ENCODE peak calls at places on chromosomes 7 and 10, in ten cellular contexts. One of them, this sample, is unnamed.

GRCh38 chr7:41891967-41892755 is 189.3 kb upstream of the INHBA start:
- DNase-seq in OCI-LY7: peak; percentile 1
- DNase-seq in stimulated activated CD8-positive, alpha-beta memory T cell treated with anti-CD3 and anti-CD28 coated beads, Interleukin-4, amount 100 ng/mL, for 24 hours: no peak
- DNase-seq in activated gamma-delta T cell: no peak
- DNase-seq in DMS153: no peak
- DNase-seq in heart right ventricle: peak; percentile 24
- DNase-seq in GM13976: no peak
- DNase-seq in Calu3: no peak
- DNase-seq in aorta: peak; percentile 34
- DNase-seq in SJSA1: no peak
- DNase-seq in this sample: no peak

GRCh38 chr10:114584419-114584818 is 73.7 kb downstream of the ABLIM1 start:
- DNase-seq in OCI-LY7: no peak
- DNase-seq in stimulated activated CD8-positive, alpha-beta memory T cell treated with anti-CD3 and anti-CD28 coated beads, Interleukin-4, amount 100 ng/mL, for 24 hours: no peak
- DNase-seq in activated gamma-delta T cell: no peak
- DNase-seq in DMS153: no peak
- DNase-seq in heart right ventricle: no peak
- DNase-seq in GM13976: no peak
- DNase-seq in Calu3: no peak
- DNase-seq in aorta: no peak
- DNase-seq in SJSA1: no peak
- DNase-seq in this sample: no peak

GRCh38 chr10:43046288-43046991 is 30.4 kb upstream of the RET start:
- DNase-seq in OCI-LY7: no peak
- DNase-seq in stimulated activated CD8-positive, alpha-beta memory T cell treated with anti-CD3 and anti-CD28 coated beads, Interleukin-4, amount 100 ng/mL, for 24 hours: no peak
- DNase-seq in activated gamma-delta T cell: no peak
- DNase-seq in DMS153: no peak
- DNase-seq in heart right ventricle: no peak
- DNase-seq in GM13976: no peak
- DNase-seq in Calu3: no peak
- DNase-seq in aorta: peak; percentile 12
- DNase-seq in SJSA1: no peak
- DNase-seq in this sample: peak; percentile 47

GRCh38 chr7:69714886-69715571 is 116.8 kb downstream of the AUTS2 start:
- DNase-seq in OCI-LY7: no peak
- DNase-seq in stimulated activated CD8-positive, alpha-beta memory T cell treated with anti-CD3 and anti-CD28 coated beads, Interleukin-4, amount 100 ng/mL, for 24 hours: no peak
- DNase-seq in activated gamma-delta T cell: no peak
- DNase-seq in DMS153: no peak
- DNase-seq in heart right ventricle: no peak
- DNase-seq in GM13976: no peak
- DNase-seq in Calu3: no peak
- DNase-seq in aorta: no peak
- DNase-seq in SJSA1: no peak
- DNase-seq in this sample: no peak

GRCh38 chr10:96505150-96506136 is 8.3 kb downstream of the TLL2 start:
- DNase-seq in OCI-LY7: no peak
- DNase-seq in stimulated activated CD8-positive, alpha-beta memory T cell treated with anti-CD3 and anti-CD28 coated beads, Interleukin-4, amount 100 ng/mL, for 24 hours: no peak
- DNase-seq in activated gamma-delta T cell: no peak
- DNase-seq in DMS153: no peak
- DNase-seq in heart right ventricle: no peak
- DNase-seq in GM13976: no peak
- DNase-seq in Calu3: no peak
- DNase-seq in aorta: no peak
- DNase-seq in SJSA1: no peak
- DNase-seq in this sample: no peak

GRCh38 chr7:156460861-156461632 is 179.5 kb upstream of the RNF32 start:
- DNase-seq in OCI-LY7: no peak
- DNase-seq in stimulated activated CD8-positive, alpha-beta memory T cell treated with anti-CD3 and anti-CD28 coated beads, Interleukin-4, amount 100 ng/mL, for 24 hours: no peak
- DNase-seq in activated gamma-delta T cell: no peak
- DNase-seq in DMS153: no peak
- DNase-seq in heart right ventricle: no peak
- DNase-seq in GM13976: no peak
- DNase-seq in Calu3: no peak
- DNase-seq in aorta: no peak
- DNase-seq in SJSA1: no peak
- DNase-seq in this sample: no peak

GRCh38 chr10:101485681-101486554 is 102.1 kb downstream of the POLL start:
- DNase-seq in OCI-LY7: no peak
- DNase-seq in stimulated activated CD8-positive, alpha-beta memory T cell treated with anti-CD3 and anti-CD28 coated beads, Interleukin-4, amount 100 ng/mL, for 24 hours: no peak
- DNase-seq in activated gamma-delta T cell: no peak
- DNase-seq in DMS153: peak; percentile 26
- DNase-seq in heart right ventricle: no peak
- DNase-seq in GM13976: no peak
- DNase-seq in Calu3: no peak
- DNase-seq in aorta: no peak
- DNase-seq in SJSA1: no peak
- DNase-seq in this sample: peak; percentile 73

GRCh38 chr10:11882646-11883375 is 59.7 kb downstream of the PROSER2 start:
- DNase-seq in OCI-LY7: no peak
- DNase-seq in stimulated activated CD8-positive, alpha-beta memory T cell treated with anti-CD3 and anti-CD28 coated beads, Interleukin-4, amount 100 ng/mL, for 24 hours: no peak
- DNase-seq in activated gamma-delta T cell: no peak
- DNase-seq in DMS153: no peak
- DNase-seq in heart right ventricle: no peak
- DNase-seq in GM13976: no peak
- DNase-seq in Calu3: no peak
- DNase-seq in aorta: peak; percentile 32
- DNase-seq in SJSA1: no peak
- DNase-seq in this sample: peak; percentile 4

GRCh38 chr10:43817368-43817767 is 168.7 kb upstream of the ZNF32 start:
- DNase-seq in OCI-LY7: no peak
- DNase-seq in stimulated activated CD8-positive, alpha-beta memory T cell treated with anti-CD3 and anti-CD28 coated beads, Interleukin-4, amount 100 ng/mL, for 24 hours: no peak
- DNase-seq in activated gamma-delta T cell: no peak
- DNase-seq in DMS153: no peak
- DNase-seq in heart right ventricle: no peak
- DNase-seq in GM13976: no peak
- DNase-seq in Calu3: no peak
- DNase-seq in aorta: no peak
- DNase-seq in SJSA1: no peak
- DNase-seq in this sample: no peak

GRCh38 chr10:33252794-33253203 is 81.7 kb downstream of the NRP1 start:
- DNase-seq in OCI-LY7: no peak
- DNase-seq in stimulated activated CD8-positive, alpha-beta memory T cell treated with anti-CD3 and anti-CD28 coated beads, Interleukin-4, amount 100 ng/mL, for 24 hours: no peak
- DNase-seq in activated gamma-delta T cell: no peak
- DNase-seq in DMS153: no peak
- DNase-seq in heart right ventricle: no peak
- DNase-seq in GM13976: no peak
- DNase-seq in Calu3: no peak
- DNase-seq in aorta: no peak
- DNase-seq in SJSA1: no peak
- DNase-seq in this sample: no peak

GRCh38 chr10:18216482-18216881 is 76.3 kb downstream of the CACNB2 start:
- DNase-seq in OCI-LY7: no peak
- DNase-seq in stimulated activated CD8-positive, alpha-beta memory T cell treated with anti-CD3 and anti-CD28 coated beads, Interleukin-4, amount 100 ng/mL, for 24 hours: no peak
- DNase-seq in activated gamma-delta T cell: no peak
- DNase-seq in DMS153: no peak
- DNase-seq in heart right ventricle: no peak
- DNase-seq in GM13976: no peak
- DNase-seq in Calu3: no peak
- DNase-seq in aorta: no peak
- DNase-seq in SJSA1: no peak
- DNase-seq in this sample: no peak

GRCh38 chr7:75531359-75531821 is 39.3 kb downstream of the SPDYE5 start:
- DNase-seq in OCI-LY7: no peak
- DNase-seq in stimulated activated CD8-positive, alpha-beta memory T cell treated with anti-CD3 and anti-CD28 coated beads, Interleukin-4, amount 100 ng/mL, for 24 hours: no peak
- DNase-seq in activated gamma-delta T cell: no peak
- DNase-seq in DMS153: no peak
- DNase-seq in heart right ventricle: no peak
- DNase-seq in GM13976: no peak
- DNase-seq in Calu3: no peak
- DNase-seq in aorta: no peak
- DNase-seq in SJSA1: no peak
- DNase-seq in this sample: no peak